ENCODE peak calls at places on chromosome 13, in four cellular contexts. W is LHCN-M2, M is IMR-90, O is ascending aorta. D is an unnamed sample.

GRCh38 chr13:40801255-40802217 is 12.1 kb downstream of the SLC25A15 start:
- DNase-seq in O (no peak), W (no peak), M (no peak), D (no peak)

GRCh38 chr13:20426766-20427448 is 98.8 kb downstream of the CRYL1 start:
- DNase-seq in M (peak), W (peak), O (no peak), D (no peak)

GRCh38 chr13:66180806-66181205 is 1049.3 kb downstream of the PCDH9 start:
- DNase-seq in O (no peak), W (no peak), M (no peak), D (no peak)

GRCh38 chr13:102700088-102701031 is 5.5 kb upstream of the METTL21C start:
- DNase-seq in O (no peak), M (no peak), W (no peak), D (no peak)

GRCh38 chr13:112256716-112257497 is 119.2 kb upstream of the SPACA7 start:
- DNase-seq in O (no peak), M (no peak), W (no peak), D (no peak)

GRCh38 chr13:114089341-114089740 is 43.1 kb downstream of the RASA3 start:
- DNase-seq in W (no peak), M (no peak), O (no peak), D (no peak)

GRCh38 chr13:36074659-36075058 is 56.5 kb downstream of the DCLK1 start:
- DNase-seq in M (no peak), W (peak), O (no peak), D (no peak)

GRCh38 chr13:52808842-52809219 is 39.6 kb downstream of the PCDH8 start:
- DNase-seq in O (no peak), W (no peak), M (no peak), D (no peak)

GRCh38 chr13:92537485-92537884 is 689.1 kb upstream of the GPC6 start:
- DNase-seq in M (no peak), W (no peak), O (no peak), D (no peak)

GRCh38 chr13:36681894-36682624 is 8.2 kb downstream of the SERTM1 start:
- DNase-seq in M (no peak), W (no peak), O (no peak), D (no peak)

GRCh38 chr13:99352351-99353271 is 45.4 kb upstream of the GPR183 start:
- DNase-seq in W (no peak), M (no peak), O (no peak), D (no peak)

GRCh38 chr13:79794936-79795335 is 314.0 kb downstream of the NDFIP2 start:
- DNase-seq in O (no peak), M (no peak), W (no peak), D (no peak)

GRCh38 chr13:107192289-107192688 is 624.4 kb upstream of the ARGLU1 start:
- DNase-seq in M (peak), W (no peak), O (no peak), D (no peak)

GRCh38 chr13:110923086-110923485 is 8.2 kb upstream of the ANKRD10 start:
- DNase-seq in M (no peak), O (no peak), W (no peak), D (no peak)

GRCh38 chr13:34412817-34413365 is 529.2 kb upstream of the NBEA start:
- DNase-seq in M (no peak), W (peak), O (no peak), D (no peak)

GRCh38 chr13:50524540-50524939 is 319.0 kb downstream of the DLEU7 start:
- DNase-seq in O (no peak), W (no peak), M (no peak), D (no peak)

GRCh38 chr13:51249767-51250741 is 27.9 kb downstream of the FAM124A start:
- DNase-seq in M (no peak), O (no peak), W (peak), D (no peak)

GRCh38 chr13:70809588-70809987 is 701.3 kb upstream of the KLHL1 start:
- DNase-seq in W (no peak), M (no peak), O (no peak), D (no peak)

GRCh38 chr13:36713842-36714241 is 40.0 kb downstream of the SERTM1 start:
- DNase-seq in M (no peak), O (no peak), W (no peak), D (no peak)

GRCh38 chr13:85406269-85406975 is 392.8 kb downstream of the SLITRK6 start:
- DNase-seq in O (no peak), M (no peak), W (no peak), D (no peak)

GRCh38 chr13:27172495-27172842 is 858 bp upstream of the USP12 start:
- DNase-seq in O (no peak), W (peak), M (peak), D (no peak)

D was measured in GOT3.